ENCODE peak calls at places on chromosomes 1 and 21, in five cellular contexts. Z, B, J, X and U are unnamed samples.

GRCh38 chr21:44855572-44855971 is 17.9 kb downstream of the PTTG1IP start:
- DNase-seq in B (no peak), X (no peak), J (no peak), Z (no peak), U (no peak)

GRCh38 chr1:6922096-6922931 is 137.1 kb downstream of the CAMTA1 start:
- DNase-seq in X (peak; percentile 67), B (peak; percentile 67), J (no peak), Z (no peak), U (peak; percentile 46)

GRCh38 chr21:17802568-17802967 is 16.6 kb downstream of the C21orf91 start:
- DNase-seq in J (no peak), Z (no peak), B (peak; percentile 81), X (no peak), U (no peak)

GRCh38 chr1:3034728-3035610 is 13.7 kb downstream of the ACTRT2 start:
- DNase-seq in B (no peak), J (no peak), Z (no peak), X (peak; percentile 21), U (no peak)

GRCh38 chr1:159906960-159907359 is 7.0 kb upstream of the CFAP45 start:
- DNase-seq in X (no peak), Z (no peak), B (no peak), J (no peak), U (no peak)

GRCh38 chr1:53683986-53684740 is 54.8 kb downstream of the GLIS1 start:
- DNase-seq in B (no peak), X (no peak), J (no peak), Z (no peak), U (no peak)

GRCh38 chr1:169309178-169310166 is 58.1 kb downstream of the NME7 start:
- DNase-seq in B (no peak), J (no peak), Z (no peak), X (no peak), U (no peak)

GRCh38 chr1:91234181-91234580 is 170.5 kb downstream of the HFM1 start:
- DNase-seq in Z (no peak), X (no peak), J (no peak), B (no peak), U (no peak)

GRCh38 chr1:112501810-112502641 is 6.7 kb upstream of the WNT2B start:
- DNase-seq in B (peak; percentile 36), Z (peak; percentile 31), J (peak; percentile 64), X (peak; percentile 89), U (peak; percentile 76)

GRCh38 chr1:175185918-175186317 is 6.7 kb downstream of the KIAA0040 start:
- DNase-seq in X (no peak), B (no peak), J (no peak), Z (no peak), U (no peak)